ENCODE peak calls at places on chromosomes 5 and 9, in eight cellular contexts. K is ovary, Z is testis, L is RWPE1, W is PC-3, H is AG04450, X is IMR-90, D is body of pancreas. V is an unnamed sample.
A peak's percentile ranks its signal among the peaks of the same experiment; 100 is the strongest.

GRCh38 chr5:136424835-136425694 is 59.7 kb upstream of the TRPC7 start:
- DNase-seq in K (no peak), Z (peak; percentile 91), L (peak; percentile 64), W (peak; percentile 59), H (no peak), X (peak; percentile 33), D (peak; percentile 76), V (peak; percentile 10)

GRCh38 chr9:121636411-121636865 is 15.0 kb upstream of the DAB2IP start:
- DNase-seq in K (no peak), Z (no peak), L (peak; percentile 54), W (no peak), H (no peak), X (peak; percentile 46), D (no peak), V (peak; percentile 77)

GRCh38 chr5:370959-371810 is 49.7 kb downstream of the AHRR start:
- DNase-seq in K (no peak), Z (peak; percentile 5), L (no peak), W (no peak), H (no peak), X (no peak), D (peak; percentile 1), V (no peak)

GRCh38 chr9:98974994-98975712 is 31.4 kb downstream of the COL15A1 start:
- DNase-seq in K (peak; percentile 80), Z (peak; percentile 90), L (peak; percentile 92), W (peak; percentile 84), H (peak; percentile 34), X (peak; percentile 66), D (peak; percentile 89), V (no peak)

GRCh38 chr9:79242489-79242888 is 329.3 kb upstream of the TLE4 start:
- DNase-seq in K (no peak), Z (no peak), L (no peak), W (no peak), H (no peak), X (no peak), D (no peak), V (no peak)

GRCh38 chr5:16727937-16728336 is 111.1 kb upstream of the RETREG1 start:
- DNase-seq in K (no peak), Z (peak; percentile 65), L (no peak), W (no peak), H (no peak), X (no peak), D (peak; percentile 84), V (no peak)

GRCh38 chr5:10214036-10214435 is 35.7 kb downstream of the ATPSCKMT start:
- DNase-seq in K (no peak), Z (no peak), L (no peak), W (peak; percentile 30), H (no peak), X (no peak), D (no peak), V (no peak)

GRCh38 chr9:33024126-33024965 is 727 bp upstream of the DNAJA1 start:
- DNase-seq in K (peak; percentile 26), Z (peak; percentile 60), L (peak; percentile 67), W (peak; percentile 10), H (no peak), X (peak; percentile 22), D (no peak), V (no peak)

GRCh38 chr5:111119856-111120255 is 27.7 kb downstream of the WDR36 start:
- DNase-seq in K (no peak), Z (no peak), L (no peak), W (no peak), H (no peak), X (no peak), D (no peak), V (no peak)

GRCh38 chr9:122065923-122066629 is 27.0 kb downstream of the TTLL11 start:
- DNase-seq in K (no peak), Z (no peak), L (no peak), W (no peak), H (no peak), X (no peak), D (no peak), V (no peak)

GRCh38 chr5:117732264-117732663 is 1157.6 kb upstream of the SEMA6A start:
- DNase-seq in K (no peak), Z (no peak), L (no peak), W (no peak), H (no peak), X (no peak), D (no peak), V (no peak)

GRCh38 chr5:57889558-57889957 is 406.9 kb upstream of the ACTBL2 start:
- DNase-seq in K (no peak), Z (peak; percentile 19), L (peak; percentile 94), W (peak; percentile 75), H (peak; percentile 46), X (peak; percentile 83), D (peak; percentile 50), V (peak; percentile 85)

GRCh38 chr9:137426018-137426681 is 3.0 kb downstream of the NOXA1 start:
- DNase-seq in K (no peak), Z (no peak), L (no peak), W (no peak), H (no peak), X (no peak), D (no peak), V (no peak)

GRCh38 chr9:23851024-23851629 is 25.1 kb upstream of the ELAVL2 start:
- DNase-seq in K (peak; percentile 11), Z (peak; percentile 57), L (peak; percentile 58), W (no peak), H (no peak), X (no peak), D (no peak), V (no peak)

GRCh38 chr5:62083661-62084060 is 222.3 kb upstream of the KIF2A start:
- DNase-seq in K (no peak), Z (no peak), L (peak; percentile 73), W (peak; percentile 87), H (no peak), X (no peak), D (no peak), V (peak; percentile 52)

GRCh38 chr5:169417676-169418075 is 116.7 kb upstream of the SLIT3 start:
- DNase-seq in K (no peak), Z (no peak), L (no peak), W (no peak), H (no peak), X (no peak), D (no peak), V (no peak)

GRCh38 chr9:121662896-121663580 is 11.6 kb downstream of the DAB2IP start:
- DNase-seq in K (no peak), Z (no peak), L (no peak), W (no peak), H (no peak), X (no peak), D (no peak), V (no peak)

GRCh38 chr5:159043551-159043950 is 56.2 kb downstream of the EBF1 start:
- DNase-seq in K (no peak), Z (no peak), L (no peak), W (no peak), H (no peak), X (no peak), D (no peak), V (no peak)
- H3K27ac ChIP-seq in K (no peak overlapping the region), Z (no peak overlapping the region), L (no peak overlapping the region), W (no peak overlapping the region), H (no peak overlapping the region), X (no peak overlapping the region), D (no peak overlapping the region), V (no peak overlapping the region)

GRCh38 chr9:115415450-115415849 is 297.5 kb upstream of the TNC start:
- DNase-seq in K (no peak), Z (no peak), L (no peak), W (no peak), H (no peak), X (no peak), D (no peak), V (no peak)
- H3K27ac ChIP-seq in K (no peak overlapping the region), Z (no peak overlapping the region), L (no peak overlapping the region), W (no peak overlapping the region), H (no peak overlapping the region), X (no peak overlapping the region), D (no peak overlapping the region), V (no peak overlapping the region)

GRCh38 chr9:72998363-72998762 is 45.5 kb upstream of the ALDH1A1 start:
- DNase-seq in K (no peak), Z (no peak), L (no peak), W (no peak), H (no peak), X (no peak), D (no peak), V (no peak)

GRCh38 chr9:72996106-72996505 is 43.3 kb upstream of the ALDH1A1 start:
- DNase-seq in K (no peak), Z (no peak), L (no peak), W (no peak), H (no peak), X (no peak), D (no peak), V (no peak)

GRCh38 chr9:72997387-72997995 is 44.6 kb upstream of the ALDH1A1 start:
- DNase-seq in K (no peak), Z (peak; percentile 16), L (no peak), W (no peak), H (no peak), X (no peak), D (peak; percentile 28), V (no peak)

GRCh38 chr9:72995131-72996024 is 42.5 kb upstream of the ALDH1A1 start:
- DNase-seq in K (no peak), Z (peak; percentile 28), L (no peak), W (no peak), H (no peak), X (no peak), D (no peak), V (no peak)

DNA sequence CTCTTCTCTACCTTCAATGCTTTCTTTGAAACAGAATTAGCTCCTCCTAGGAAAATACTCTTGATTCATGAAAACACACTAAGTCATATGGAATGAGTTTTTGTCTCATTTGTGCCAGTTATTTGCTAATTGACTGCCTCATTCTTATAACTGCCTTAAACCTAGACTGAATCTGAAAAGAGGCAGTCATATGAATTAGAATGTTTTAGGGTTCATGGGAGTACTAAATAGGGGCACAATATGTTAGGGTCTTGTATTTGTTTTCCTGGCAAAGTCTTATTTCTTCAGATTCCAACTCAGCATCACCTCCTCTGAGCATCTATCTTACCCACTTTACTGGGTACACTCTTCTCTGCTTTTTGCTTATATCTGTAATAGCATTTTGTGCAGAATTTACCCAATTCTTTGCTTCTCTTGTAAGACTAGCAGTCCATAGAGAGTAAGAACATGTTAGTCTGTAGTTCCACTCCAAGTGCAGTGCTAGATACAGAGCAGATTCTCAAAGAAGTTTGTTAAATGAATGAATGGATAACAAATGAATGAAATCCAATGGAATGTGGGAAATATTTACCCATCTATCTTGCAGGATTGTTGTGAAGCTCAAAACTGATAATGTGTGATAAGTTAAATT is 43.9 kb upstream of the ALDH1A1 start:
- DNase-seq in K (no peak), Z (no peak), L (no peak), W (no peak), H (no peak), X (no peak), D (no peak), V (no peak)
- H3K27ac ChIP-seq in K (no peak overlapping the region), Z (peak overlapping the region; percentile 20), L (no peak overlapping the region), W (no peak overlapping the region), H (no peak overlapping the region), X (no peak overlapping the region), D (no peak overlapping the region), V (no peak overlapping the region)

DNA sequence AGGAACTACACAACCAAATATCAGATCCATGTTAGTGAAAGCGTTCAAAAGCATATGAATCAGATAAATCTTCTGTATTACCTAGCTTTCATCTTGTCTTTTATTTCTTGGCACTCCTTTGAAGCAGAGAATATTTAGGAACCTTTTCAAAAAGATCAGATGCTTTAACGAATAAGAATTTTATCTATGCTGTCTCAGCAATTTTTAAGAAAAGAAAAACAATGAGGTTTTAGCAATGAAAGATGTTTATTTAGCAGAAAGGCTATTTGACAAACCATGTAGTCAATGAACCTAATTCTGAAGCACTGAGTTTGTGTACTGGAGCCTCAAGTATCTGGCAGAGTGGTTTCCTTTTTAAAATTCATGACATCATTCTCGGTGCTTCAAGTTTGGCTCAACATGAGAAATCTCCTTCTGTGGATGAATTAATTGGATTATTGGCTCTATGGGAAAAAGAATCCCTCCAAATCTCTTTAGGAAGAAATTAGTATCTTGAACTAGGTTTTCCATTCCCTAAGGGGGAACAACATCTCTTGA is 534.7 kb downstream of the CAAP1 start:
- DNase-seq in K (no peak), Z (no peak), L (no peak), W (no peak), H (no peak), X (no peak), D (no peak), V (no peak)
- H3K27ac ChIP-seq in K (no peak overlapping the region), Z (no peak overlapping the region), L (no peak overlapping the region), W (no peak overlapping the region), H (no peak overlapping the region), X (no peak overlapping the region), D (no peak overlapping the region), V (no peak overlapping the region)